ENCODE peak calls at places on chromosomes 5 and 9, in seven cellular contexts. L is H1, U is GM12878, G is HepG2, E is HCT116, B is K562, X is SK-N-SH. J is an unnamed sample.

GRCh38 chr5:116736671-116737070 is 162.0 kb upstream of the SEMA6A start:
- DNase-seq in L (no peak), G (no peak), X (no peak), E (no peak), U (no peak), B (no peak), J (no peak)

GRCh38 chr5:149421834-149422233 is 42.7 kb upstream of the IL17B start:
- DNase-seq in B (no peak), E (no peak), X (no peak), L (no peak), G (no peak), U (no peak), J (no peak)

GRCh38 chr9:4755026-4755609 is 14.1 kb upstream of the AK3 start:
- DNase-seq in X (no peak), E (no peak), B (no peak), L (no peak), U (no peak), G (no peak), J (no peak)

GRCh38 chr5:10474521-10475075 is 32.9 kb downstream of the ROPN1L start:
- DNase-seq in B (no peak), L (no peak), X (no peak), U (no peak), G (no peak), E (no peak), J (no peak)

GRCh38 chr5:33631786-33632185 is 191.0 kb downstream of the TARS1 start:
- DNase-seq in G (no peak), U (peak), B (no peak), X (no peak), L (no peak), E (no peak), J (no peak)

GRCh38 chr5:156815988-156816599 is 34.0 kb upstream of the PPP1R2B start:
- DNase-seq in B (peak), E (no peak), L (no peak), G (peak), U (no peak), X (peak), J (peak)

GRCh38 chr9:21017092-21017491 is 14.3 kb downstream of the HACD4 start:
- DNase-seq in U (no peak), L (no peak), B (no peak), X (no peak), E (no peak), G (no peak), J (no peak)

GRCh38 chr5:180909782-180910181 is 10.8 kb downstream of the BTNL8 start:
- DNase-seq in E (no peak), X (no peak), L (no peak), U (no peak), G (no peak), B (no peak), J (no peak)

GRCh38 chr5:115351356-115352195 is 55.1 kb upstream of the CCDC112 start:
- DNase-seq in E (no peak), L (no peak), B (no peak), U (no peak), X (no peak), G (no peak), J (no peak)

GRCh38 chr9:98501776-98502175 is 207.0 kb downstream of the GABBR2 start:
- DNase-seq in L (peak), X (no peak), E (no peak), U (no peak), B (no peak), G (no peak), J (no peak)

GRCh38 chr5:139636207-139636792 is 11.8 kb upstream of the CXXC5 start:
- DNase-seq in L (peak), X (peak), G (no peak), B (peak), U (peak), E (no peak), J (no peak)

GRCh38 chr9:136837146-136837855 is 5.0 kb upstream of the AJM1 start:
- DNase-seq in U (no peak), B (no peak), L (no peak), G (no peak), E (no peak), X (no peak), J (no peak)

GRCh38 chr5:14186132-14186830 is 43.1 kb downstream of the TRIO start:
- DNase-seq in U (no peak), B (no peak), G (no peak), L (no peak), X (no peak), E (no peak), J (no peak)

GRCh38 chr9:121073038-121073437 is 1.7 kb upstream of the CNTRL start:
- DNase-seq in B (no peak), U (no peak), L (no peak), E (no peak), G (no peak), X (no peak), J (no peak)

GRCh38 chr9:123360161-123361085 is 4.4 kb downstream of the CRB2 start:
- DNase-seq in B (peak), X (peak), U (no peak), E (no peak), L (peak), G (peak), J (no peak)

GRCh38 chr5:127938746-127939145 is 144.8 kb upstream of the SLC12A2 start:
- DNase-seq in U (no peak), G (no peak), X (no peak), B (no peak), E (no peak), L (no peak), J (no peak)

GRCh38 chr9:122857810-122858209 is 29.4 kb upstream of the PDCL start:
- DNase-seq in E (no peak), X (no peak), U (no peak), G (no peak), L (no peak), B (no peak), J (no peak)

GRCh38 chr9:92528537-92528851 is 7.3 kb downstream of the ECM2 start:
- DNase-seq in U (no peak), B (no peak), G (no peak), L (no peak), X (peak), E (no peak), J (no peak)

GRCh38 chr5:1881731-1882336 is 891 bp downstream of the IRX4 start:
- DNase-seq in E (no peak), L (peak), U (no peak), B (no peak), X (no peak), G (no peak), J (no peak)

GRCh38 chr5:83469075-83469474 is 2.5 kb upstream of the VCAN start:
- DNase-seq in E (no peak), L (no peak), G (no peak), X (peak), B (no peak), U (no peak), J (no peak)

GRCh38 chr5:83470516-83470915 is 1.0 kb upstream of the VCAN start:
- DNase-seq in B (no peak), U (no peak), X (no peak), L (no peak), G (peak), E (no peak), J (no peak)

GRCh38 chr5:83470920-83471404 is 582 bp upstream of the VCAN start:
- DNase-seq in U (no peak), G (no peak), L (peak), E (no peak), X (peak), B (no peak), J (no peak)

GRCh38 chr5:83464261-83464660 is 7.3 kb upstream of the VCAN start:
- DNase-seq in E (no peak), U (no peak), L (no peak), B (no peak), X (no peak), G (no peak), J (no peak)

GRCh38 chr5:83467315-83468044 is 4.1 kb upstream of the VCAN start:
- DNase-seq in E (no peak), L (no peak), X (no peak), U (no peak), B (no peak), G (no peak), J (no peak)
- TF ChIP-seq JUND in E (no peak), L (no peak), X (no peak), U (no peak), B (no peak), G (no peak), J (no peak)

DNA sequence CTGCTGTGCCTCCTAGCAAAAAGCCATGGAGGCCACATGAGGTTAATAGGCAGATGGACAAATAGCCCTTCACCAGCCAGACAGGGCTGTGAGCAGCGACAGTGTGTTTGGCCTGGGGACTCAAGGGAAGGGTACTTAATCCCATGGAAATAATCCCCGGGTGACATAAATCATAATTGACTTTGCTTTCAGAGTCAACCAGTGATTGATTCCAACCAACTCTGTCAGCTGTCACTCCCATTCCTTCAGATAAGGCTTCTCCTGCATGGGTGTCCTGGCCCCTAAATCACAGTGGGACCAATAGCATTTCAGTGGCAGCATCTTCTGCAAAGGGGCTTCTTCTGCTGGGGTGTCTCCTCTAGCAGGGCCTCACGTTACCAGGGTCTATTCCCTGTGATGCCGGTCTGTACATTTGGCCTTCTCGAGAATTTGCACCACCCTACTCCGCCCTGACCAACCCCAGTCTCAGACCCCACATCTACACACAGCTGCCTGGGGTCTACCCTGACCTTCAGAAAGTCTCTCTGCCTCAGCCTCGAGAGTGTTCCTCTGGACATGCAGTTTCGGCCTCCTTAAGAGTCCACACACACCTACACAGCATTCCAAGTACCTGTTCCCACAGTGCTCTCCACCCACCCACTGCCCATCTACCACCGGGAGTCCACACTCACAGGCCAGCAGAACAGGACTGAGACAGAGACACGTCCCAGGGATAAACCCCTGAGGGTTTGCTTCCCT is 3.7 kb downstream of the CLTB start:
- DNase-seq in X (peak), B (no peak), L (no peak), U (no peak), E (no peak), G (no peak), J (no peak)
- TF ChIP-seq JUND in X (no peak), B (no peak), L (no peak), U (no peak), E (no peak), G (no peak), J (no peak)

GRCh38 chr5:123511648-123512605 is at the start of gene CSNK1G3:
- DNase-seq in X (peak), G (peak), E (peak), U (peak), L (peak), B (peak), J (peak)

GRCh38 chr5:123515904-123516303 is 3.9 kb downstream of the CSNK1G3 start:
- DNase-seq in E (no peak), U (no peak), X (no peak), L (no peak), G (no peak), B (no peak), J (no peak)

GRCh38 chr5:123517479-123517878 is 5.5 kb downstream of the CSNK1G3 start:
- DNase-seq in L (no peak), G (no peak), E (no peak), B (no peak), U (no peak), X (no peak), J (no peak)

GRCh38 chr5:123512631-123513461 is 869 bp downstream of the CSNK1G3 start:
- DNase-seq in E (no peak), G (peak), L (peak), X (peak), U (no peak), B (peak), J (peak)

DNA sequence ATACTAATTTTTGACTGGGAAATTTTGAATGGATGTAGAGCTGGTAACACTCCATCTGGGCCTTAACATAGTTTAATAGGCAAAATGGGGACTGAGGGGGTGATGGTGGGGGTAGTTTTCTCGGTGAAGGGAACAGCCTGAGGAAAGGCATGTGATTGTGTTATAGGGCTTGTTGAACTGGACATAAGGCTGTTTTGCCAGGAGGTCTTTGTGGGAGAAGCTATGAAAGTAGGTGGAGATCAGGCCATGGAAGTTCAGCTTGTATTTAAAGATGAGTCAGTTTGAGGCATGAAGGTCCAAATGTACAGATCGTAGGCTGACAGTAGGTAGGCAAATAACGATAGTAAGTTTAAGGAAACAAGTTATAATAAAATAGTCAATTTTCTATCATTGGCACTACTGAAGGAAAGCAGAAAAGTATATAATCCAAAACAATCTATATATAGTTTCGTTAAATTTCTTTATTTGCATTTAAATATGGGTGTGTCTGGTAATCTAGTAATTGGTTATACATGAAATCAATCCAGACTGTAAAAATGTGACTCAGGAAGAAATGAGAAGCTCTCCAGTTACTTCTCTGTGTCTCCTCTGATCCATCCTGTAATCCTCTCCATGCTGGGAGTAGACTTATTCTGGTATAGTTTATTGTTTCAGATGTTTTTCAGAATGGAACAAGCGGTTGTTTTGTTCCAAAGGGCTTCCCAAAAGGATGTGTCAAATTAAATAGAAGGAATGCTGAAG is 2.8 kb downstream of the CSNK1G3 start:
- DNase-seq in L (no peak), U (no peak), X (no peak), E (no peak), B (no peak), G (peak), J (no peak)
- TF ChIP-seq JUND in L (no peak), U (no peak), X (no peak), E (no peak), B (no peak), G (no peak), J (no peak)

DNA sequence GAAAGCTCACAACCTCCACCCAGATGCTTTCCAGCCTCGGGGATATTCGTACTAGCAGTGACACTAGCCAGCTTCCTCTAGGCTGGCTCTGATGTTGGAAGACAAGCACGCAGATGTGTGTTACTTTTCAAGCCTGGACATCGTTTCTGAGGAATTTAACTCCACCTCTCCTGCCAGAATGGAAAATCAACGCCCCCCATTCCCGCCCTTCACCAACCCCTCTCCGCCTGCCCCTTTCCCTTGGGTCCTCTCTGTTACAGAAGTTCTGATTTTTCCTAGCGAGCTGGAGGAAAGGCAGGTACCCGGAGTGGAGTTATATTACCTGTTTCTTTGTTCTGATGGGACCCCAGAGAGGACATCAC is 543 bp upstream of the NNT start:
- DNase-seq in L (no peak), B (peak), X (peak), G (peak), E (no peak), U (no peak), J (peak)
- TF ChIP-seq JUND in L (no peak), B (no peak), X (no peak), G (no peak), E (no peak), U (no peak), J (no peak)

GRCh38 chr9:30410273-30410672 is 1974.2 kb upstream of the ACO1 start:
- DNase-seq in L (no peak), E (no peak), B (no peak), U (no peak), X (no peak), G (no peak), J (no peak)

DNA sequence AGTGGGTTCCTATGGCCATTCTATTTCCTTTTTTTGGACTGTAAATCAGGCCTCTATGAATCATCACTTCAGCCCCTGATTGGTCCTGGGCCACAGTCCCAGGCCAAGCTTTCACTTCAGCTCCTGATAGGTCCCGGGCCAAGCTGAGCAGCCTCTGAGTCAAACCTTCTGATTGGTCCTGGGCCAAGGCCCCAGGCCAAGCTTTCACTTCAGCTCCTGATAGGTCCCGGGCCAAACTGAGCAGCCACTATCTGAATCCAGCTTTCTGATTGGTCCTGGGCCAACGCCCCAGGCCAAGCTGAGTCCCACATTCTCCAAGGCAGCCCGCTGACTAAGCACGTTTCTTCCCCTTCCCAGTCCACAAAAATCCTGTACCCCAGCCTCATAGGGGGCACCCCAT is 1972.9 kb upstream of the ACO1 start:
- DNase-seq in U (no peak), X (no peak), E (no peak), G (no peak), B (no peak), L (no peak), J (no peak)
- TF ChIP-seq JUND in U (no peak), X (no peak), E (no peak), G (no peak), B (no peak), L (no peak), J (no peak)